ENCODE peak calls at places on chromosome 22, in six cellular contexts. One of them, this sample, is unnamed.

GRCh38 chr22:38040953-38041759 is 16.0 kb upstream of the PICK1 start:
- DNase-seq in K562: no peak
- DNase-seq in HCT116: no peak
- DNase-seq in H1: no peak
- DNase-seq in HEK293T: no peak
- DNase-seq in GM12878: no peak
- DNase-seq in this sample: no peak

GRCh38 chr22:46169628-46170027 is 19.3 kb downstream of the PPARA start:
- DNase-seq in K562: no peak
- DNase-seq in HCT116: no peak
- DNase-seq in H1: no peak
- DNase-seq in HEK293T: no peak
- DNase-seq in GM12878: no peak
- DNase-seq in this sample: no peak

GRCh38 chr22:46976598-46976997 is 214.1 kb downstream of the TBC1D22A start:
- DNase-seq in K562: no peak
- DNase-seq in HCT116: no peak
- DNase-seq in H1: no peak
- DNase-seq in HEK293T: no peak
- DNase-seq in GM12878: no peak
- DNase-seq in this sample: no peak

GRCh38 chr22:20807315-20807752 is 33.4 kb downstream of the SERPIND1 start:
- DNase-seq in K562: peak; percentile 78
- DNase-seq in HCT116: peak; percentile 8
- DNase-seq in H1: no peak
- DNase-seq in HEK293T: no peak
- DNase-seq in GM12878: no peak
- DNase-seq in this sample: no peak

GRCh38 chr22:32665676-32666075 is 135.8 kb upstream of the TIMP3 start:
- DNase-seq in K562: no peak
- DNase-seq in HCT116: no peak
- DNase-seq in H1: no peak
- DNase-seq in HEK293T: no peak
- DNase-seq in GM12878: no peak
- DNase-seq in this sample: no peak

GRCh38 chr22:32854351-32854804 is 52.9 kb downstream of the TIMP3 start:
- DNase-seq in K562: no peak
- DNase-seq in HCT116: no peak
- DNase-seq in H1: no peak
- DNase-seq in HEK293T: no peak
- DNase-seq in GM12878: no peak
- DNase-seq in this sample: no peak

GRCh38 chr22:41899110-41899509 is 15.8 kb downstream of the SHISA8 start:
- DNase-seq in K562: no peak
- DNase-seq in HCT116: no peak
- DNase-seq in H1: no peak
- DNase-seq in HEK293T: no peak
- DNase-seq in GM12878: no peak
- DNase-seq in this sample: no peak

GRCh38 chr22:41642711-41643110 is 21.6 kb downstream of the XRCC6 start:
- DNase-seq in K562: no peak
- DNase-seq in HCT116: no peak
- DNase-seq in H1: no peak
- DNase-seq in HEK293T: no peak
- DNase-seq in GM12878: no peak
- DNase-seq in this sample: no peak

GRCh38 chr22:17578129-17578754 is 14.9 kb downstream of the SLC25A18 start:
- DNase-seq in K562: no peak
- DNase-seq in HCT116: no peak
- DNase-seq in H1: no peak
- DNase-seq in HEK293T: no peak
- DNase-seq in GM12878: no peak
- DNase-seq in this sample: no peak

GRCh38 chr22:47408409-47408808 is 646.0 kb downstream of the TBC1D22A start:
- DNase-seq in K562: no peak
- DNase-seq in HCT116: no peak
- DNase-seq in H1: no peak
- DNase-seq in HEK293T: no peak
- DNase-seq in GM12878: no peak
- DNase-seq in this sample: peak; percentile 20

DNA sequence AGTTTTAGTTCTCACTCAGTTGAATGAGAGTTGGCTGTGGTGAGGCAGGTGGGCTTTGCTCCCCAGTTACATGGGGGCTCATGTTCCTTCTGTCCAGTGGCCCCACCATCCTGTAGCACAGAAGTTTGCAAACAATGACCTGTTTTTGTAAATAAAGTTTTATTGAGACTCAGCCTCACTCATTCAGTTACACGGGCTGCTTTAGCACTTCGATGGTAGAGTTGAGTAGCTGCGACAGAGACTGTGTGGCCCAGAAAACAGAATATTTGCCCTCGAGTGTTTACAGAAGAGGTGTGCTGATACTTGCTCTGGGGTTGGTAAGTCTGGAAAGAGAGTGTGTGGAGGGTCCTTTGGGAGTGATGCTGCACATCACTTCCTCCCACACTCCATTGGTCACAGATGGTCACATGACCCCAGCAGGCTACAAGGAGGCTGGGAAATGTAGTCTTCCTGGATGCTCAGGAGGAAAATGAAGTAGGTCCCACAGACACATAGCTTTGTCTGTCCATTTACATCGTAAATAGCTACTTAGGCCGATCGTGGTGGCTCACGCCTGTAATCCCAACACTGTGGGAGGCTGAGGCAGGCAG is 34.6 kb downstream of the IFT27 start:
- DNase-seq in K562: peak; percentile 68
- DNase-seq in HCT116: peak; percentile 46
- DNase-seq in H1: no peak
- DNase-seq in HEK293T: peak; percentile 62
- DNase-seq in GM12878: no peak
- DNase-seq in this sample: no peak
- TF ChIP-seq SP1 in K562: no peak
- TF ChIP-seq SP1 in HCT116: peak; percentile 67
- TF ChIP-seq SP1 in H1: peak; percentile 58
- TF ChIP-seq SP1 in HEK293T: no peak
- TF ChIP-seq SP1 in GM12878: no peak
- TF ChIP-seq SP1 in this sample: no peak

GRCh38 chr22:30074994-30075393 is 5.3 kb upstream of the HORMAD2 start:
- DNase-seq in K562: no peak
- DNase-seq in HCT116: no peak
- DNase-seq in H1: no peak
- DNase-seq in HEK293T: no peak
- DNase-seq in GM12878: no peak
- DNase-seq in this sample: no peak

GRCh38 chr22:30079952-30080533 is at the start of gene HORMAD2:
- DNase-seq in K562: no peak
- DNase-seq in HCT116: no peak
- DNase-seq in H1: peak; percentile 92
- DNase-seq in HEK293T: no peak
- DNase-seq in GM12878: no peak
- DNase-seq in this sample: peak; percentile 96

GRCh38 chr22:30078320-30079311 is 1.6 kb upstream of the HORMAD2 start:
- DNase-seq in K562: no peak
- DNase-seq in HCT116: no peak
- DNase-seq in H1: no peak
- DNase-seq in HEK293T: no peak
- DNase-seq in GM12878: peak; percentile 74
- DNase-seq in this sample: no peak

GRCh38 chr22:30074147-30074546 is 6.1 kb upstream of the HORMAD2 start:
- DNase-seq in K562: no peak
- DNase-seq in HCT116: no peak
- DNase-seq in H1: no peak
- DNase-seq in HEK293T: no peak
- DNase-seq in GM12878: no peak
- DNase-seq in this sample: no peak

GRCh38 chr22:30077279-30077678 is 3.0 kb upstream of the HORMAD2 start:
- DNase-seq in K562: no peak
- DNase-seq in HCT116: no peak
- DNase-seq in H1: no peak
- DNase-seq in HEK293T: no peak
- DNase-seq in GM12878: no peak
- DNase-seq in this sample: no peak
- TF ChIP-seq SP1 in K562: no peak
- TF ChIP-seq SP1 in HCT116: no peak
- TF ChIP-seq SP1 in H1: no peak
- TF ChIP-seq SP1 in HEK293T: no peak
- TF ChIP-seq SP1 in GM12878: no peak
- TF ChIP-seq SP1 in this sample: no peak

DNA sequence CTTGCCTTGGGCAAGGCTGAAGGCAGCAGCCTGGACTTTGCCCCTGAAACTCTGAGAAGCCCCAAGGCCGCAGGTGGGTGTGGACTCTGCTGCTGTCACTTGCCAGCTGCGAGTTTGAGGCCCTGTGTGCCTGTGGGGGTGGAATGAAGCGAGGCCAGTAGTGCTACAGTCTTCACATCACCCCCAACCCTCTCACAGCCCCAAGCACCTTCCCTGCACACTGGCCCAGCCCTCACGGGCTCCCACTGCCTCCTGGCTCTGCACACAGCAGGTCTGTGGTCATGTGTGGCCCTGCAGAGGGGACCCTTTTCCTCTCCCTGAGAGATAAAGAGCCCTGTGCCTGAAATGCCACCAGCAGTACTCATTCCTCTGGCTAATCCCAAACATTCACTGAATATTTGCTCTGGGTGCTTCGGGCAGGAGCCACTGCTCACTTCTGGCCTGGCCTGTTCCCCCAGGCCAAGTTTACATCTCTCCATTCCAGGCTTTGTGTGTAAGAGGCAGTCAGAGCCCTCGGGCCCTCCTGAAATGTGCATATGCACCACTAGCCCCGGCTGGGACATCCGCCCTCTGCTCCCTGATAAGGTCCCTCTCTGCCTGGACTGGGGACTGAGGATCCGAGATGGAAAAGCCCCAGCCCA is 17.7 kb downstream of the MGAT3 start:
- DNase-seq in K562: peak; percentile 46
- DNase-seq in HCT116: no peak
- DNase-seq in H1: no peak
- DNase-seq in HEK293T: no peak
- DNase-seq in GM12878: no peak
- DNase-seq in this sample: peak; percentile 70
- TF ChIP-seq SP1 in K562: no peak
- TF ChIP-seq SP1 in HCT116: no peak
- TF ChIP-seq SP1 in H1: no peak
- TF ChIP-seq SP1 in HEK293T: no peak
- TF ChIP-seq SP1 in GM12878: no peak
- TF ChIP-seq SP1 in this sample: no peak

GRCh38 chr22:44930016-44930710 is 79.6 kb downstream of the PHF21B start:
- DNase-seq in K562: no peak
- DNase-seq in HCT116: no peak
- DNase-seq in H1: no peak
- DNase-seq in HEK293T: no peak
- DNase-seq in GM12878: no peak
- DNase-seq in this sample: no peak

GRCh38 chr22:44931766-44932165 is 78.0 kb downstream of the PHF21B start:
- DNase-seq in K562: no peak
- DNase-seq in HCT116: no peak
- DNase-seq in H1: no peak
- DNase-seq in HEK293T: no peak
- DNase-seq in GM12878: no peak
- DNase-seq in this sample: no peak

GRCh38 chr22:44932493-44932892 is 77.3 kb downstream of the PHF21B start:
- DNase-seq in K562: no peak
- DNase-seq in HCT116: no peak
- DNase-seq in H1: no peak
- DNase-seq in HEK293T: no peak
- DNase-seq in GM12878: no peak
- DNase-seq in this sample: no peak

GRCh38 chr22:44930711-44931035 is 79.1 kb downstream of the PHF21B start:
- DNase-seq in K562: no peak
- DNase-seq in HCT116: no peak
- DNase-seq in H1: no peak
- DNase-seq in HEK293T: no peak
- DNase-seq in GM12878: no peak
- DNase-seq in this sample: no peak

DNA sequence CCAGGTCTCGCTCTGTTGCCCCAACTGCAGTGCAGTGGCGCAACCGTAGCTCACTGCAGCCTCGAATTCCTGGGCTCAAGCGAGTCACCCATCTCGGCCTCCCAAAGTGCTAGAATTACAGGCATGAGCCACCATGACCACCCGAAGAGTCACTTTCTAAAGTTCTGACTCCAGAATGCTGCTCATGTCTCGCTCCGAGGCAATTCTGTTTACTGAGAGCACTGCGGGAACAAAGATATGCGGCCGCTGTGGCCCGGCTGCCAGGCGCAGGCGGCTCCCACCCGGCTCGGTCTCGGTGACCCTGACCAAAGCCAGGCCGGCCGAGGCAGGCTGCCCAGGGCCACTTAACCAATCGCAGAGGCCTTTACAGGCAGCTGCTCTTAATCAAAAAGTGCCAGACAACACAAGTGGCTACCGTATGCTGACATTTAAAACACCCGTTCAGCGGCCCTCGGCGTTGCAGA is 78.7 kb downstream of the PHF21B start:
- DNase-seq in K562: no peak
- DNase-seq in HCT116: no peak
- DNase-seq in H1: no peak
- DNase-seq in HEK293T: no peak
- DNase-seq in GM12878: no peak
- DNase-seq in this sample: no peak
- TF ChIP-seq SP1 in K562: no peak
- TF ChIP-seq SP1 in HCT116: no peak
- TF ChIP-seq SP1 in H1: no peak
- TF ChIP-seq SP1 in HEK293T: no peak
- TF ChIP-seq SP1 in GM12878: no peak
- TF ChIP-seq SP1 in this sample: no peak

DNA sequence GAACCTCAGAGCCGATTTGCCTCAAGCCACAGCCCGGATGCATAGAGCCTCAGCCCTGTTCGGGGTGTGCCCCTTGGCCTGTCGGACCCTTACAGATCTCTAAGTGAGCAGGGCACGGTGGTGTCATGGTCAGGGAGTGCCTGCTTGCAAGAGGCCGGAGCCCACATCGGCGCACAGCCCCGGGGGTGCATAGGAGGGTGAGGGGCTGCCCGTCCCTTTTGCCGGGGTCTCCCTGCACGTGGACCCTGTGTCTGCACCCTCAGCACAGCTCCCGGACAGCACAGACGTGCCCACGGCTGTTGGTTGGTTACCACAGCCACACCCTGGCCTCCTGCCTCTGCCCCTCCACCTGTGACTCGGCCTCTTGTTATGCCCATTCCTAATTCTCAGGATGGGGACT is 6.5 kb downstream of the RAB36 start:
- DNase-seq in K562: no peak
- DNase-seq in HCT116: no peak
- DNase-seq in H1: no peak
- DNase-seq in HEK293T: no peak
- DNase-seq in GM12878: no peak
- DNase-seq in this sample: no peak
- TF ChIP-seq SP1 in K562: no peak
- TF ChIP-seq SP1 in HCT116: no peak
- TF ChIP-seq SP1 in H1: no peak
- TF ChIP-seq SP1 in HEK293T: no peak
- TF ChIP-seq SP1 in GM12878: no peak
- TF ChIP-seq SP1 in this sample: no peak

GRCh38 chr22:19194751-19195536 is 16.4 kb upstream of the SLC25A1 start:
- DNase-seq in K562: no peak
- DNase-seq in HCT116: no peak
- DNase-seq in H1: no peak
- DNase-seq in HEK293T: no peak
- DNase-seq in GM12878: no peak
- DNase-seq in this sample: no peak
- TF ChIP-seq SP1 in K562: no peak
- TF ChIP-seq SP1 in HCT116: no peak
- TF ChIP-seq SP1 in H1: no peak
- TF ChIP-seq SP1 in HEK293T: no peak
- TF ChIP-seq SP1 in GM12878: no peak
- TF ChIP-seq SP1 in this sample: no peak

This sample was measured in WTC11.